ENCODE peak calls at places on chromosomes 2 and 18, in six cellular contexts. U is ovary, Q is PC-9, X is brain microvascular endothelial cell, Y is psoas muscle, V is kidney. K is an unnamed sample.

GRCh38 chr2:153891061-153891460 is 19.3 kb downstream of the GALNT13 start:
- DNase-seq in U (no peak), Q (no peak), X (no peak), Y (no peak), V (no peak), K (no peak)

GRCh38 chr2:75311993-75312392 is 112.7 kb upstream of the TACR1 start:
- DNase-seq in U (no peak), Q (no peak), X (no peak), Y (no peak), V (no peak), K (no peak)

GRCh38 chr18:49921278-49922037 is 108.1 kb upstream of the ACAA2 start:
- DNase-seq in U (no peak), Q (no peak), X (no peak), Y (no peak), V (no peak), K (no peak)

GRCh38 chr2:158600155-158600802 is 143.5 kb downstream of the PKP4 start:
- DNase-seq in U (peak), Q (peak), X (peak), Y (peak), V (no peak), K (peak)

GRCh38 chr18:40841473-40841872 is 1113.6 kb upstream of the PIK3C3 start:
- DNase-seq in U (no peak), Q (no peak), X (no peak), Y (no peak), V (no peak), K (no peak)

GRCh38 chr2:11574176-11575046 is 40.6 kb downstream of the GREB1 start:
- DNase-seq in U (peak), Q (no peak), X (no peak), Y (peak), V (peak), K (no peak)

GRCh38 chr2:197668296-197668695 is 7.1 kb downstream of the RFTN2 start:
- DNase-seq in U (no peak), Q (peak), X (no peak), Y (no peak), V (no peak), K (no peak)

GRCh38 chr18:11040823-11041712 is 108.3 kb downstream of the PIEZO2 start:
- DNase-seq in U (peak), Q (peak), X (peak), Y (no peak), V (no peak), K (no peak)

GRCh38 chr2:236998758-236999157 is 86.9 kb upstream of the COPS8 start:
- DNase-seq in U (no peak), Q (no peak), X (no peak), Y (no peak), V (no peak), K (no peak)

GRCh38 chr2:237000481-237000880 is 85.2 kb upstream of the COPS8 start:
- DNase-seq in U (no peak), Q (no peak), X (no peak), Y (no peak), V (no peak), K (no peak)

GRCh38 chr2:236997086-236997485 is 88.6 kb upstream of the COPS8 start:
- DNase-seq in U (no peak), Q (peak), X (no peak), Y (no peak), V (no peak), K (no peak)

GRCh38 chr2:236994361-236994760 is 91.3 kb upstream of the COPS8 start:
- DNase-seq in U (no peak), Q (no peak), X (no peak), Y (no peak), V (no peak), K (no peak)

GRCh38 chr2:236998250-236998649 is 87.4 kb upstream of the COPS8 start:
- DNase-seq in U (no peak), Q (no peak), X (no peak), Y (no peak), V (no peak), K (no peak)
- H3K4me3 ChIP-seq in U (no peak), Q (no peak), X (no peak), Y (no peak), V (no peak), K (no peak)

DNA sequence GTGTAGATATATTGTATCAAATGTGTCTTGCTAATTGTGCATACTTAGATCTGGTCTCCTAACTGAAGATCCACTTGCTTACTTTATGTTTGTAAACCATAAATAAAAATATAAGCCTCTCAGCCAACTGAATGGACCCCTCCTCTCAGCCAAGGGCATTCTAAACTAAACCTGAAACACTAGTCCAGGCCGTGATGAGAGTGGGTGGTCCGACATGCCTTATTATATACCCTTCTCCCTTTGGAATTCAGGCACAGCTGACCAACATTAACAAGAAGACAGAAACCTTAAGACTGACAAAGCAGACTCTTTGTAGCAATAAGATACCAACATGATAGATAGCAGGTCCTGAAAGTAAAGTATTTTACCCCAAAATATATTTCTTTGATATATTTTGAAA is 64.3 kb upstream of the PLA2R1 start:
- DNase-seq in U (no peak), Q (no peak), X (no peak), Y (no peak), V (no peak), K (no peak)
- H3K27ac ChIP-seq in U (no peak), Q (no peak), X (no peak), Y (no peak), V (no peak), K (no peak)

DNA sequence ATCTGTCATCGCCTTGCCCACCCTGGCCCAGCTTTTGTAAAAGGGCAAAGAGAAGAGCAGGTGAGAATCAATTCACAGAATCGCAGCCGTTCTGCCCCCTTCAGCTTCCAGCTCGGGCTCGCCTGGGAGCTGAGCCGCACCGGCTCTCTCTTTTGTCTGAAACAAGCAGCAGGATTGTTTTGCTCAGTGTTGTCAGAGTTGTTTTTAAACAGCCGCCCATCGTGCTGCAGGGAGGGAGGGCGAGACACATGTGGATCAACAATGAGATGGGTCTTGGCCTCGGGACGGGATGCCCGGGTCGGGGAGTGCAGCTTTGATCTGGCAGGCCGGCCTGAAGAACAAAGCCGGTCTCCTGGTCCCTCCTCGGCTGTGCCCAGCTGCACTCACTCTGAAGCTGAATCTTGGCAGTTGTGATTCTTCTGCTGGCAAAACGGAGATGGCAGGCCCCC is 39.7 kb upstream of the HDAC4 start:
- DNase-seq in U (peak), Q (no peak), X (no peak), Y (no peak), V (peak), K (no peak)
- H3K4me3 ChIP-seq in U (no peak), Q (no peak), X (peak), Y (no peak), V (no peak), K (no peak)

DNA sequence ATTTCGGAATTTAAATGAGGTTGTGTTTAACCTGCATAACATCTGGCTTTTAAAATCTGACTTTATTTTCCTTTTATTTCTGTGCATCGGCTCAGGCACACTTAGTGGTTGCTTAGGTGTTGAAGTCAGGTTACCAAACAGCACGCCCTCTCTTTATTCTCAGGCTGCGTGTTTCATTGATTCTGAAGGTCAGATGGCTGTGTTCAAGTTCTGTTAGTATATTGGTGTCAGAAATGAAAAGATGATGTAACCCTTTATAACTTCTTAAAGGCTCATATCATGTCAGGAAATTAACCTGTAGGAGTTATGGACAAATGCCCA is 246.5 kb downstream of the LDLRAD4 start:
- DNase-seq in U (no peak), Q (no peak), X (no peak), Y (no peak), V (no peak), K (no peak)
- H3K27ac ChIP-seq in U (no peak), Q (no peak), X (no peak), Y (peak), V (peak), K (no peak)

DNA sequence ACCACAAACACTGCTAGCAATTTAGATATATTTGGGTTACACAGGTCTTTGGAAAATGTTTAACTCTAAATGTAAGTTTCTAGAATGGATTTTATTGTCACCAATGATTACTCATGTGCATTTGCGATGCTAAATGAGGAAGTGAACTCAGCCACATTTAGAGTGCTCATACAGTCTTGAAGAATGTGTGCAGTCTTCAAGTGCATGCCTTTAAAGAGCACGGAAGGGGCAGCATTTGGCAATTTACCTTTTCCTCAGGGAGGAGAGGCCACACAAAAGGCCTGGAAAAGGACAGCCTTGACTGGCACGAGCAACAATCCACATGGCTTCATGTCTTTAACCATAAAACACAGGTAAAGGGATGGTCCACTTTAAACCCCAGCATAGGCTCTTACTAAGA is 78.5 kb upstream of the STK17B start:
- DNase-seq in U (no peak), Q (no peak), X (no peak), Y (no peak), V (no peak), K (no peak)
- H3K4me3 ChIP-seq in U (no peak), Q (no peak), X (no peak), Y (no peak), V (no peak), K (no peak)

DNA sequence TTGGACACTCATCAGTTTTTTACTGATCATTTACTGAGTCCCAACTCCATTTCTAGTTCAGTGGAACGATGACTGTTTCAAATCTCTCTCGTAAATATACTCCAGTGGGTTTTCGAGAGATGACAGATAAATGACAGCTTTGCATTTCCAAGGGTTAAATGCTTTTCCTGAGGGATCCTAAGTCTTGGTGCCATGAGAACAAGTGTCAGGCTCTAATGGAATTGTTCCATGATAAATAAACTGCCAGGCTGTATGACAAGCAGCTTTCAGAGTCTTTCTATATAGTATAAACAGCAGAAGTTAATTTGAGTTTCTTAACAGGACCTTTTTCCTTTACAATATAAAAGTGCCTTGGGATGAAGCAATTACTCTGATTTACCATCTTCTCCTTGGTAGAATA is 124.1 kb downstream of the AFF3 start:
- DNase-seq in U (no peak), Q (no peak), X (no peak), Y (no peak), V (no peak), K (no peak)
- H3K27ac ChIP-seq in U (no peak), Q (no peak), X (no peak), Y (no peak), V (no peak), K (no peak)

GRCh38 chr2:7886665-7887064 is 795.2 kb upstream of the ID2 start:
- DNase-seq in U (no peak), Q (no peak), X (peak), Y (no peak), V (no peak), K (no peak)
- H3K4me3 ChIP-seq in U (no peak), Q (no peak), X (no peak), Y (no peak), V (no peak), K (no peak)

DNA sequence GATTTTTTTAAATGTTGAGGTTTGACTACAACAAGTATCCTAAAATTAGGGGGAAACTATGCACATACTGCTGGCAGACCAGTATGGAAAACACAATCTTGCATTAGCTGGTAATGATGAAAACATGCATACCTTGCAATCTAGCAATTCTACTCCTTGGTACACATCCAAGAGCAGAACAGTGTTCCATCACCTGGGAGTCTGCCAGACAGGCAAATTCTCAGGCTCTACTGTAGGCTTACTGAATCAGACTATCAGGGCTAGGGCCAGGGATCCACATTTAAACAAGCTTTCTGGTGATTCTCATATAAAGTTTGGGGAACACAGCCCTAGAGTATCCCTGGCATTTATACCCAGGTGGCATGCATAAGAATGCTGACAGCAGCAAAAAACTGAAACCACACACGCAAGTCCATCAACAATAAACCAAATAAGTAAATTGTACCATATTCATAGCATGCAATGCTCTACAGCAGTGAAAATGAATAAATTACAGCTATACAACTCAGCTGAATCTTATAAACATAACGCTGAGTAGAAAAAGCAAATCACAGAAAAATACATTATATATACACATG is 13.6 kb downstream of the CDH2 start:
- DNase-seq in U (no peak), Q (no peak), X (peak), Y (no peak), V (no peak), K (no peak)
- H3K27ac ChIP-seq in U (no peak), Q (no peak), X (no peak), Y (no peak), V (no peak), K (peak)

GRCh38 chr2:235330775-235331438 is 162.9 kb upstream of the AGAP1 start:
- DNase-seq in U (no peak), Q (peak), X (peak), Y (no peak), V (no peak), K (no peak)

GRCh38 chr2:235324324-235324723 is 169.5 kb upstream of the AGAP1 start:
- DNase-seq in U (no peak), Q (no peak), X (no peak), Y (no peak), V (no peak), K (no peak)

GRCh38 chr2:235320341-235320740 is 173.5 kb upstream of the AGAP1 start:
- DNase-seq in U (no peak), Q (peak), X (no peak), Y (no peak), V (no peak), K (no peak)

GRCh38 chr2:235328991-235329390 is 164.9 kb upstream of the AGAP1 start:
- DNase-seq in U (no peak), Q (no peak), X (no peak), Y (no peak), V (no peak), K (no peak)

DNA sequence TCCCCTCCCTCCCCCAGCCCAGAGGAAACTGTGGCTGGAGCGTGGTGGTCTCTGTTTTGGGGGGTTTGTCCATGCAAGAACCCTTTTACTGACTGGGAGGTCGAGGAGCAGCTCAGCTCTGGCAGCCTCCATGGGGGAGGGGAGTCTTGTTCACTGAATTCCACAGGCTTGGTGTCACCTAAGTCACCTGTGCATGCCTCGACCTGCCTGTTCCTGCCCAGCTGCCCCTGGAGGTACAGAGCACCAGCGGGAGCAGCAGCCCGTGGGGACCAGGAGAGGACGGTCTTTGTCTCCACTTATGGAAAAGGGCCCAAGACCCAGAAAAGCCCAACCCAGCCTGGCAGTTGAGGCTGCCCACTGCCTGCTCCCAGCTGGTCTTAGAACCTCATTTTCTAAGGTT is 168.7 kb upstream of the AGAP1 start:
- DNase-seq in U (no peak), Q (peak), X (no peak), Y (no peak), V (no peak), K (no peak)
- H3K4me3 ChIP-seq in U (no peak), Q (no peak), X (no peak), Y (no peak), V (no peak), K (no peak)

GRCh38 chr2:37658682-37659081 is 12.8 kb downstream of the CDC42EP3 start:
- DNase-seq in U (no peak), Q (no peak), X (no peak), Y (no peak), V (no peak), K (no peak)
- H3K27ac ChIP-seq in U (no peak), Q (no peak), X (no peak), Y (peak), V (no peak), K (peak)